ENCODE peak calls at places on chromosomes 12 and 14, in six cellular contexts. One of them, this sample, is unnamed.

GRCh38 chr14:64947710-64948611 is 5.4 kb upstream of the GPX2 start:
- DNase-seq in mammary epithelial cell: no peak
- DNase-seq in AG10803: no peak
- DNase-seq in fibroblast of pulmonary artery: no peak
- DNase-seq in astrocyte of the spinal cord: no peak
- DNase-seq in pancreas: no peak
- DNase-seq in this sample: no peak

GRCh38 chr12:51601241-51601640 is 10.2 kb downstream of the SCN8A start:
- DNase-seq in pancreas: no peak
- DNase-seq in mammary epithelial cell: peak; percentile 29
- DNase-seq in fibroblast of pulmonary artery: no peak
- DNase-seq in astrocyte of the spinal cord: no peak
- DNase-seq in AG10803: no peak
- DNase-seq in this sample: no peak

GRCh38 chr14:56805201-56805991 is 4.9 kb downstream of the OTX2 start:
- DNase-seq in pancreas: no peak
- DNase-seq in astrocyte of the spinal cord: no peak
- DNase-seq in mammary epithelial cell: no peak
- DNase-seq in AG10803: no peak
- DNase-seq in fibroblast of pulmonary artery: no peak
- DNase-seq in this sample: no peak

GRCh38 chr12:130715996-130716917 is at the start of gene RIMBP2:
- DNase-seq in pancreas: no peak
- DNase-seq in mammary epithelial cell: peak; percentile 25
- DNase-seq in AG10803: peak; percentile 13
- DNase-seq in fibroblast of pulmonary artery: peak; percentile 8
- DNase-seq in astrocyte of the spinal cord: no peak
- DNase-seq in this sample: peak; percentile 8

GRCh38 chr14:105216490-105217247 is 31.7 kb upstream of the BTBD6 start:
- DNase-seq in mammary epithelial cell: no peak
- DNase-seq in fibroblast of pulmonary artery: no peak
- DNase-seq in pancreas: no peak
- DNase-seq in astrocyte of the spinal cord: no peak
- DNase-seq in AG10803: no peak
- DNase-seq in this sample: no peak

GRCh38 chr14:99393059-99393655 is 87.5 kb downstream of the SETD3 start:
- DNase-seq in fibroblast of pulmonary artery: peak; percentile 51
- DNase-seq in pancreas: no peak
- DNase-seq in astrocyte of the spinal cord: no peak
- DNase-seq in AG10803: peak; percentile 29
- DNase-seq in mammary epithelial cell: peak; percentile 20
- DNase-seq in this sample: peak; percentile 49

GRCh38 chr14:96638041-96638855 is 136.1 kb downstream of the PAPOLA start:
- DNase-seq in astrocyte of the spinal cord: no peak
- DNase-seq in AG10803: no peak
- DNase-seq in mammary epithelial cell: no peak
- DNase-seq in fibroblast of pulmonary artery: no peak
- DNase-seq in pancreas: no peak
- DNase-seq in this sample: no peak

GRCh38 chr12:115932073-115932472 is 345.4 kb downstream of the MED13L start:
- DNase-seq in mammary epithelial cell: no peak
- DNase-seq in AG10803: no peak
- DNase-seq in pancreas: no peak
- DNase-seq in astrocyte of the spinal cord: no peak
- DNase-seq in fibroblast of pulmonary artery: no peak
- DNase-seq in this sample: no peak

GRCh38 chr12:13337786-13338185 is 141.3 kb downstream of the EMP1 start:
- DNase-seq in mammary epithelial cell: no peak
- DNase-seq in astrocyte of the spinal cord: no peak
- DNase-seq in AG10803: no peak
- DNase-seq in fibroblast of pulmonary artery: no peak
- DNase-seq in pancreas: no peak
- DNase-seq in this sample: no peak

GRCh38 chr12:6062427-6063378 is 61.8 kb downstream of the VWF start:
- DNase-seq in fibroblast of pulmonary artery: peak; percentile 66
- DNase-seq in astrocyte of the spinal cord: peak; percentile 47
- DNase-seq in pancreas: no peak
- DNase-seq in mammary epithelial cell: peak; percentile 31
- DNase-seq in AG10803: peak; percentile 46
- DNase-seq in this sample: peak; percentile 47

GRCh38 chr12:132998742-132999141 is 12.6 kb downstream of the ZNF26 start:
- DNase-seq in mammary epithelial cell: no peak
- DNase-seq in pancreas: no peak
- DNase-seq in astrocyte of the spinal cord: no peak
- DNase-seq in AG10803: no peak
- DNase-seq in fibroblast of pulmonary artery: no peak
- DNase-seq in this sample: no peak

GRCh38 chr12:101927042-101927441 is 49.7 kb downstream of the DRAM1 start:
- DNase-seq in pancreas: no peak
- DNase-seq in mammary epithelial cell: no peak
- DNase-seq in astrocyte of the spinal cord: no peak
- DNase-seq in AG10803: peak; percentile 84
- DNase-seq in fibroblast of pulmonary artery: peak; percentile 72
- DNase-seq in this sample: peak; percentile 68

GRCh38 chr12:109767991-109768900 is 54.6 kb downstream of the FAM222A start:
- DNase-seq in mammary epithelial cell: no peak
- DNase-seq in astrocyte of the spinal cord: no peak
- DNase-seq in fibroblast of pulmonary artery: no peak
- DNase-seq in pancreas: peak; percentile 73
- DNase-seq in AG10803: no peak
- DNase-seq in this sample: no peak

GRCh38 chr14:58865520-58866281 is 227.9 kb downstream of the DACT1 start:
- DNase-seq in astrocyte of the spinal cord: no peak
- DNase-seq in AG10803: peak; percentile 62
- DNase-seq in fibroblast of pulmonary artery: peak; percentile 88
- DNase-seq in pancreas: no peak
- DNase-seq in mammary epithelial cell: peak; percentile 9
- DNase-seq in this sample: peak; percentile 87

DNA sequence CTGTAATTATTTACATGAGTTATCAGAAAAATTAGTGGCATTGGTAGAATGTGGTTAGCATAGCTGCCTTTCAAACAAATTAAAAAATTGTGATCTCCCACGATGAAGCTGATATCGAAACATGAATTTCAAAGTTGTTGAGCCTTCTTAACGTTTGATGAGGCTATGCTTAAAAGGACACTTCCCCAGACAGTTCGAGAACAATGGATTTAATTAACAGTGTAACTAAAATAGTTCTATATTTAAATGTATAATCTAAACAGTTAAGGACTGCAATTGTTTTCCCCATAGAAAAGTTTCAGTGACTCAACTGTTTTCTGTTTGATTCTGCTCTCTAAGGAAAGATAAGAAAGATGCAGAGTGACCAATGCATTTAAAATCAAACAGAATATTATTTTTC is 1.6 kb downstream of the CLEC2B start:
- DNase-seq in mammary epithelial cell: no peak
- DNase-seq in astrocyte of the spinal cord: no peak
- DNase-seq in fibroblast of pulmonary artery: no peak
- DNase-seq in pancreas: no peak
- DNase-seq in AG10803: no peak
- DNase-seq in this sample: no peak
- H3K4me3 ChIP-seq in mammary epithelial cell: no peak overlapping the region
- H3K4me3 ChIP-seq in astrocyte of the spinal cord: no peak overlapping the region
- H3K4me3 ChIP-seq in fibroblast of pulmonary artery: peak overlapping the region; percentile 6
- H3K4me3 ChIP-seq in pancreas: peak overlapping the region; percentile 38
- H3K4me3 ChIP-seq in AG10803: peak overlapping the region; percentile 33
- H3K4me3 ChIP-seq in this sample: peak overlapping the region; percentile 46

GRCh38 chr12:1398673-1399072 is 195.7 kb downstream of the FBXL14 start:
- DNase-seq in fibroblast of pulmonary artery: peak; percentile 22
- DNase-seq in astrocyte of the spinal cord: peak; percentile 12
- DNase-seq in mammary epithelial cell: no peak
- DNase-seq in AG10803: peak; percentile 45
- DNase-seq in pancreas: no peak
- DNase-seq in this sample: peak; percentile 60
- TF ChIP-seq CTCF in fibroblast of pulmonary artery: no peak
- TF ChIP-seq CTCF in astrocyte of the spinal cord: no peak
- TF ChIP-seq CTCF in mammary epithelial cell: no peak
- TF ChIP-seq CTCF in AG10803: peak; percentile 33
- TF ChIP-seq CTCF in pancreas: no peak
- TF ChIP-seq CTCF in this sample: peak; percentile 22

DNA sequence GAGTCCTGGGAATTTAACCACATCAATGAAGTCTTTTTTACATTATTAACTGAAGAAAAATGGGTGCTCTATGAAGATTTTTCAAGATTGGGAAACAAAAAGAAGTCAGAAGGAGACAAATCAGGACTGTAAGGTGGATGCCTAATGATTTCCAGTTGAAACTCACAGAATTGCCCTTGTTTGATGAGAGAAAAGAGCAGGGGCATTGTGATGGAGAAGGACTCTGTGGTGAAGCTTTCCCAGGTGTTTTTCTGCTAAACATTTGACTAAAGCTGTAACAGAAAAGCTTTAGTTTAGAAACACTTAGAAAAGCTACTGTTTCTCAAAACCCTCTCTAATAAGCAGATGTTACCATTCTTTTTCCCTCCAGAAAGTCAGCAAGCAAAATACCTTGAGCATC is 5.8 kb downstream of the IRAK4 start:
- DNase-seq in pancreas: no peak
- DNase-seq in astrocyte of the spinal cord: no peak
- DNase-seq in mammary epithelial cell: no peak
- DNase-seq in AG10803: no peak
- DNase-seq in fibroblast of pulmonary artery: no peak
- DNase-seq in this sample: no peak
- H3K4me3 ChIP-seq in pancreas: no peak overlapping the region
- H3K4me3 ChIP-seq in astrocyte of the spinal cord: no peak overlapping the region
- H3K4me3 ChIP-seq in mammary epithelial cell: no peak overlapping the region
- H3K4me3 ChIP-seq in AG10803: no peak overlapping the region
- H3K4me3 ChIP-seq in fibroblast of pulmonary artery: no peak overlapping the region
- H3K4me3 ChIP-seq in this sample: no peak overlapping the region

GRCh38 chr12:2879853-2880252 is 2.8 kb downstream of the RHNO1 start:
- DNase-seq in fibroblast of pulmonary artery: no peak
- DNase-seq in mammary epithelial cell: no peak
- DNase-seq in AG10803: no peak
- DNase-seq in astrocyte of the spinal cord: no peak
- DNase-seq in pancreas: no peak
- DNase-seq in this sample: no peak

GRCh38 chr12:2876431-2877046 is 435 bp downstream of the FOXM1 start:
- DNase-seq in astrocyte of the spinal cord: peak; percentile 31
- DNase-seq in AG10803: peak; percentile 45
- DNase-seq in mammary epithelial cell: peak; percentile 48
- DNase-seq in fibroblast of pulmonary artery: peak; percentile 27
- DNase-seq in pancreas: no peak
- DNase-seq in this sample: no peak

GRCh38 chr12:2877047-2877958 is at the start of the genes FOXM1 and RHNO1:
- DNase-seq in fibroblast of pulmonary artery: peak; percentile 89
- DNase-seq in astrocyte of the spinal cord: peak; percentile 88
- DNase-seq in pancreas: peak; percentile 96
- DNase-seq in mammary epithelial cell: peak; percentile 81
- DNase-seq in AG10803: peak; percentile 86
- DNase-seq in this sample: peak; percentile 85

DNA sequence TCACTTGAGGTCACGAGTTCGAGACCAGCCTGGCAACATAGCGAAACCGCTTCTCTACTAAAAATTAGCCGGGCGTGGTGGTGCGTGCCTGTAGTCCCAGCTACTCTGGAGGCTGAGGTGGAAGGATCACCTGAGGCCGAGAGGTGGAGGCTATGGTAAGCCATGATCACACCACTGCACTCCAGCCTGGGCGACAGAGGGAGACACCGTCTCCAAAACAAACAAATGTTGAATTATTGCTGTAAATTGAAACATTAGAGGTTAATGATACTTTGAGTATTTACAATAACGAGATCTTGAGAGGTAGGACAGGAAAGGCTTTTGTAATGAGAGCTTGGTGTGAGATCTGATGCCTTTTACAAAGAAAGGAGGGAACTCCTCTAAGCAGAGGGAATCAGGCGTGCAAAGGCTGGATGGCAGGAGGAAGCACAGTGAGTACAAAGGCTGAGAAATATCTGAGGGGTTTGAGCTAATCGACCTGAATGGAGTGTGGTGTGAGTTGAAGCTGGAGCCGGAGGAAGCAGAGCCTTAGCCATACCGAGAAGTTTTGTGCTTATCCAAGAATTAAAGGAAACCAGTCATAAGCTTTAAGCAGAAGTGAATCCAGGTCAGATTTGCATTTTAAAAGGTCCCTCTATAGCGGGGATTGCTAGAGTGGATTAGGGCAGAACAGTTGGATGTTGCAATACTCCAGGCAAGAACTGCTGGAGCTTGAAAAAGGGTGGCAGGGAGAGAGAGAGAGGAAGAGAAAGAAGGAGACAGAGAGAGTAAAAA is 1.1 kb downstream of the RHNO1 start:
- DNase-seq in pancreas: no peak
- DNase-seq in AG10803: peak; percentile 59
- DNase-seq in astrocyte of the spinal cord: peak; percentile 25
- DNase-seq in mammary epithelial cell: peak; percentile 14
- DNase-seq in fibroblast of pulmonary artery: peak; percentile 66
- DNase-seq in this sample: peak; percentile 41
- TF ChIP-seq CTCF in pancreas: no peak
- TF ChIP-seq CTCF in AG10803: no peak
- TF ChIP-seq CTCF in astrocyte of the spinal cord: no peak
- TF ChIP-seq CTCF in mammary epithelial cell: no peak
- TF ChIP-seq CTCF in fibroblast of pulmonary artery: no peak
- TF ChIP-seq CTCF in this sample: no peak

GRCh38 chr12:56632701-56633464 is 2.8 kb upstream of the BAZ2A start:
- DNase-seq in astrocyte of the spinal cord: no peak
- DNase-seq in AG10803: no peak
- DNase-seq in fibroblast of pulmonary artery: no peak
- DNase-seq in pancreas: no peak
- DNase-seq in mammary epithelial cell: no peak
- DNase-seq in this sample: no peak
- H3K4me3 ChIP-seq in astrocyte of the spinal cord: no peak overlapping the region
- H3K4me3 ChIP-seq in AG10803: peak overlapping the region; percentile 94
- H3K4me3 ChIP-seq in fibroblast of pulmonary artery: peak overlapping the region; percentile 82
- H3K4me3 ChIP-seq in pancreas: peak overlapping the region; percentile 86
- H3K4me3 ChIP-seq in mammary epithelial cell: peak overlapping the region; percentile 12
- H3K4me3 ChIP-seq in this sample: peak overlapping the region; percentile 79

GRCh38 chr14:33184587-33184986 is 245.9 kb downstream of the NPAS3 start:
- DNase-seq in pancreas: no peak
- DNase-seq in astrocyte of the spinal cord: peak; percentile 17
- DNase-seq in AG10803: peak; percentile 29
- DNase-seq in mammary epithelial cell: no peak
- DNase-seq in fibroblast of pulmonary artery: peak; percentile 41
- DNase-seq in this sample: peak; percentile 1
- TF ChIP-seq CTCF in pancreas: no peak
- TF ChIP-seq CTCF in astrocyte of the spinal cord: peak; percentile 16
- TF ChIP-seq CTCF in AG10803: peak; percentile 41
- TF ChIP-seq CTCF in mammary epithelial cell: no peak
- TF ChIP-seq CTCF in fibroblast of pulmonary artery: peak; percentile 24
- TF ChIP-seq CTCF in this sample: no peak

DNA sequence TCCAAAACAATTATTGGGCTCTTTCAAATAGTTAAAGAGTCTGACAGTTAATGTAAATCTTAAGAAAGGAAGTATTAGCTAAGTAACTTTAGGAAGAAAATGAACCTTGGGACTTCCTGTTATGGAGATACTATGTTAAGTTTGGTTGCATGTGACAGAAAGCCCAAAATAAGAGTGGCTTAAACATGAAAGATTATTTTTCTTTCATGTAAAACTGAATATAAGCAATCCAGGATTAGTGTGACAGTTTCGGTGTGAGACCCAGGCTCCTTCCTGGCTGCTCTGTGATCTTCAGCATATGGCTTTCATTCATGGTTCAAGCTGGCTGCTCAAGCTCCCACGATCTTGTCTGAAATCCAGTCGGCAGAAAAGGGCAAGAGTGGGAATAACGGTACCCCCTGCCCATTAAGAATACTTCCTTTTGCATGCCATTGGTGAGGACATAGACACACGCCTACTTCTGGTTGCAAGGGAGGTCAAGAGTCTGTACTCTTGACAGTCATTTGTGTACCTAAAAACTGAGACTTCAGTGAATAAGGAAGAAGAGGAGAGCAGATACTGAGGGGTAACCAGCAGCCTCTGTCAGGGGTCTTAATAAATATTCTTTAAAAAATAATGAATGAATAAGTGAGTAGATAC is 2.2 kb upstream of the RPAP3 start:
- DNase-seq in fibroblast of pulmonary artery: no peak
- DNase-seq in AG10803: no peak
- DNase-seq in mammary epithelial cell: no peak
- DNase-seq in pancreas: no peak
- DNase-seq in astrocyte of the spinal cord: no peak
- DNase-seq in this sample: no peak
- H3K4me3 ChIP-seq in fibroblast of pulmonary artery: no peak overlapping the region
- H3K4me3 ChIP-seq in AG10803: no peak overlapping the region
- H3K4me3 ChIP-seq in mammary epithelial cell: no peak overlapping the region
- H3K4me3 ChIP-seq in pancreas: no peak overlapping the region
- H3K4me3 ChIP-seq in astrocyte of the spinal cord: no peak overlapping the region
- H3K4me3 ChIP-seq in this sample: no peak overlapping the region

This sample was measured in foreskin fibroblast.